ENCODE peak calls at places on chromosomes 12 and 14, in eight cellular contexts. F is left lung, O is Panc1, C is K562, B is RWPE1, P is WERI-Rb-1, K is upper lobe of left lung, G is A673. E is an unnamed sample.

GRCh38 chr12:58888131-58888783 is 32.0 kb downstream of the LRIG3 start:
- DNase-seq in B (peak), F (no peak), C (no peak), K (no peak), G (peak), O (no peak), P (peak), E (no peak)

GRCh38 chr14:91315844-91316267 is 71.4 kb upstream of the GPR68 start:
- DNase-seq in O (no peak), K (peak), F (no peak), G (no peak), P (no peak), B (no peak), C (no peak), E (peak)

GRCh38 chr12:65501093-65501621 is 222.7 kb downstream of the MSRB3 start:
- DNase-seq in G (no peak), K (peak), B (no peak), C (no peak), O (no peak), F (no peak), P (no peak), E (no peak)

GRCh38 chr12:112121780-112122565 is 3.4 kb upstream of the TRAFD1 start:
- DNase-seq in B (peak), P (no peak), F (peak), C (no peak), G (peak), K (peak), O (no peak), E (no peak)

GRCh38 chr14:92945959-92946846 is 23.3 kb downstream of the CHGA start:
- DNase-seq in G (no peak), C (no peak), K (peak), F (no peak), P (no peak), O (peak), B (peak), E (no peak)

GRCh38 chr14:22850944-22851790 is 14.8 kb downstream of the MMP14 start:
- DNase-seq in C (no peak), P (no peak), F (peak), O (no peak), G (no peak), K (peak), B (peak), E (no peak)

GRCh38 chr12:120720234-120720968 is 5.2 kb upstream of the ACADS start:
- DNase-seq in G (no peak), B (no peak), F (no peak), K (peak), C (peak), P (no peak), O (no peak), E (no peak)

GRCh38 chr14:61549425-61549824 is 145.9 kb upstream of the HIF1A start:
- DNase-seq in P (no peak), G (no peak), C (no peak), B (no peak), F (no peak), O (no peak), K (no peak), E (no peak)

GRCh38 chr14:77950371-77950770 is 150.5 kb downstream of the ADCK1 start:
- DNase-seq in P (no peak), B (no peak), G (no peak), K (no peak), O (no peak), C (no peak), F (no peak), E (no peak)

GRCh38 chr14:59768855-59769254 is 101.7 kb downstream of the RTN1 start:
- DNase-seq in B (peak), C (no peak), O (no peak), G (no peak), K (no peak), P (no peak), F (no peak), E (no peak)

GRCh38 chr12:91181053-91181452 is 1.6 kb downstream of the DCN start:
- DNase-seq in O (no peak), P (no peak), K (no peak), B (no peak), F (no peak), G (no peak), C (no peak), E (no peak)

GRCh38 chr14:22200977-22201605 is 387.9 kb downstream of the DAD1 start:
- DNase-seq in B (peak), O (peak), K (peak), F (no peak), C (peak), P (no peak), G (peak), E (no peak)

GRCh38 chr12:11722071-11722470 is 72.6 kb downstream of the ETV6 start:
- DNase-seq in F (no peak), O (no peak), C (no peak), P (no peak), G (no peak), B (no peak), K (no peak), E (no peak)

GRCh38 chr14:77301103-77301502 is 19.6 kb downstream of the POMT2 start:
- DNase-seq in P (peak), B (peak), K (peak), F (peak), G (peak), O (peak), C (peak), E (peak)

GRCh38 chr12:76085159-76085868 is 829 bp upstream of the NAP1L1 start:
- DNase-seq in G (no peak), P (no peak), C (no peak), O (no peak), B (no peak), K (no peak), F (no peak), E (no peak)

GRCh38 chr14:88599761-88600439 is 37.1 kb downstream of the ZC3H14 start:
- DNase-seq in F (no peak), G (no peak), P (no peak), B (no peak), C (no peak), O (no peak), K (no peak), E (no peak)

GRCh38 chr14:102248121-102248520 is 56.8 kb downstream of the MOK start:
- DNase-seq in G (no peak), K (no peak), C (no peak), B (no peak), O (no peak), F (no peak), P (peak), E (no peak)

DNA sequence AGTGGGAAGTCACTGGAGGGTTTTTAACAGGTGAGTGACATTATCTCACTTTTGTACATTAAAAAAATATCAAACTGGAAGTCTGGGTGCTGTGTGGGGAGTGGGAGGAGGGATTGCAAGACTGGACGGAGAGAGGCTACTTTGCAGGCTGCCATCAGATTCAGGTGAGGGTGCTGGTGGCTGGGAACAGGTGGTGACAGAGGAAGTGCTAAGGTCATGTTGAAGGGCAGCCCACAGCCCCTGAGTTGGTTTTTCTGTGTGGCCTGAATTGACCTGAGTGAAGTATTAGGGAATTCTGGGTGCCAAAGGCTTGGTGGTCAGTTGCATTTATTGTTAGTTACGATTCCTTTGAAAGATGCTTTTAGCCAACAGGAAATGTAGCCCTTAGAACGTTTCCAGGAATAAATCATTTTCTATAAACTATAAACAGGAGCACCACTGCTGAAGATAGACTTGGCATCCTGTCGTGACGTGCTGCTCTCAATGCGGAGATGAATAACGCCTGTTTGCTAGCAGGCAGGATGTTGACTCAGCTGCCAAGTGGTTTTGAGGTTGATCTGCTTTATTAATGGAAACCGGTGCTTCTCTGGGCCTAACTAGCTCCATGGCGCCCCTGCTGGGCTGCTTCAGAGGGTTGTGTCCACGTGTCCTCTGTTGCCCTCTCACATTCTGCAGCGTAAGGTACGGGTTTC is 707.5 kb upstream of the TMEM132C start:
- DNase-seq in F (peak), G (peak), O (no peak), C (peak), B (peak), P (peak), K (peak), E (no peak)
- TF ChIP-seq CTCF in F (no peak), G (peak), O (peak), C (peak), B (no peak), P (peak), K (no peak), E (no peak)

DNA sequence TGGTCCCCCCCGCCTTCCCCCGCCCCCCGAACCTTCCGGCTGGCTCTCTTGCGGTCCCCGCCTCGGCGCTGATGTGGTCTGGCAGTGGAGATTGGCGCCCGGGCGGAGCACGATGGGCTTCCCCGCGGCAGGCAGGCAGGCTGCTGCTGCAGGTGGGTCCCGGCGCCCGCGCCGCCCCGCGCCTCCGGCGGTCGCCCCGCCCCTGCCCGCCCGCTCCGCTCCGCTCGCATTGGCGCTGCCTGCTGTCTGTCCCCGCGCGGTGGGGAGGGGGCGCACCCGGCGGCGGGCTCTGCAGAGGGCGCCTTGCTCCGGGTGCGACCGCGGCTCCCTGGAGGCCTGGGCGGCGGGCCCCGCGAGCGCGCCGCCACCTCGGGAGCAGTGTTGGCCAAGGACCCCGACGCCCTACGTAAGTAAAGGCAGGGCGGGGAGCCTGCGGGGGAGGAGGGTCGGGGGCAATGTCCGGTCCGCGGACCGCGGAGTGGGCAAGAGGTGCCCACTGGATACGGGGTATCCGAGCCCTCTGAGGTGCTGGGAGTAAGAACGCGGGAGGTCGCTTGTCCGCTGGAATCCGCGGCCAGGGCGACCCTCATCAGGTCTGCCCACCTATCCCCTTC is at the start of gene AKAP5:
- DNase-seq in G (peak), C (peak), K (peak), P (peak), B (peak), O (no peak), F (peak), E (peak)
- TF ChIP-seq CTCF in G (no peak), C (no peak), K (peak), P (no peak), B (no peak), O (peak), F (no peak), E (no peak)

GRCh38 chr12:109153711-109154434 is 37.5 kb downstream of the ACACB start:
- DNase-seq in C (peak), P (no peak), K (peak), G (no peak), B (no peak), O (no peak), F (no peak), E (no peak)
- TF ChIP-seq CTCF in C (no peak), P (no peak), K (no peak), G (no peak), B (no peak), O (no peak), F (no peak), E (no peak)

GRCh38 chr14:24694680-24695079 is 60.7 kb upstream of the GZMB start:
- DNase-seq in F (no peak), P (no peak), G (no peak), B (no peak), K (no peak), O (no peak), C (no peak), E (no peak)
- TF ChIP-seq CTCF in F (no peak), P (no peak), G (no peak), B (no peak), K (no peak), O (no peak), C (no peak), E (no peak)

DNA sequence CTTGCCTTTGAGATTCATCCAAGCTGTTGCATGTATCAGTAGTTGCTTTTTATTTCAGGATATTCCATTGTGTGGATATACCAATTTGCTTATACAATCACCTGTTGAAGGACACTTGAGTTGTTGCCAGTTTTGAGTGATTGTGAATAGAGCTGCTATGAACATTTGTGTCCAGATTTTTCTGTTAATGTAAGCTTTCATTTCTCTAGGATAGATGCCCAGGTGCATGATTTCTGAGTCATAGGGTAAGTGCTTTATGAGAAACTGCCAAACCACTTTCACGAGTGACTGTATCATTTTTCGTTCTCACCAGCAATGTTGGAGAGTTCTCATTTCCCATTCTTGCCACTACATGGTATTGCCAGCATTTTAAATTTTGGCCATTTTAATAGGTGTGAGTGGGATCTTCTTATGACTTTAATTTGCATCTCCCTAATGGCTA is 434.6 kb upstream of the RGS6 start:
- DNase-seq in K (no peak), F (no peak), G (no peak), O (no peak), P (no peak), C (no peak), B (no peak), E (no peak)
- TF ChIP-seq CTCF in K (no peak), F (no peak), G (no peak), O (no peak), P (no peak), C (no peak), B (no peak), E (no peak)

DNA sequence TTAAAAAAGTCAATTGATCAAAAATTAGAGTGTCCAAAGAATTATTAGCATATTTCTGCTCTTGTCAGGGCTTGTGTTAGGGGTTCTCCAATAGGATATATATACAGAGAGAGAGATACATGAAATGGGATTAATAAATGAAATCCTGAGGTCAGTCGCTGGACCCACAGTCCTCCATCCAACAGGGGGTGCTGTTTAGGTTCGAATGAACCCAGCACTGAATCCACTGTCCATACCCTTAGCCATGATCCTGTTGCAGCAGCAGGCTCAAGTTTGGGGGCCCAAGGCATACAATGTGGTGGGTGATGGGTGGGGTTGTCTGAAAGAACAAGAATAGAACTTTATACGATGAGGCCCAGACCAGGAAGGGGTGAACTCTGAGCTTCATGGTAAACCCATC is 780 bp upstream of the MYO1H start:
- DNase-seq in G (peak), F (no peak), B (no peak), K (no peak), O (no peak), C (peak), P (peak), E (no peak)
- TF ChIP-seq CTCF in G (peak), F (no peak), B (no peak), K (no peak), O (peak), C (peak), P (peak), E (no peak)

GRCh38 chr14:105525861-105526780 is at the start of gene TMEM121:
- DNase-seq in F (no peak), O (no peak), G (peak), K (no peak), B (no peak), C (peak), P (peak), E (no peak)
- TF ChIP-seq CTCF in F (no peak), O (no peak), G (no peak), K (no peak), B (no peak), C (no peak), P (no peak), E (no peak)

GRCh38 chr14:80602931-80603330 is 338.6 kb downstream of the CEP128 start:
- DNase-seq in O (no peak), B (no peak), G (no peak), P (no peak), K (no peak), F (no peak), C (no peak), E (no peak)
- TF ChIP-seq CTCF in O (no peak), B (no peak), G (no peak), P (no peak), K (no peak), F (no peak), C (no peak), E (no peak)

GRCh38 chr12:92929957-92930356 is 862 bp upstream of the EEA1 start:
- DNase-seq in B (no peak), P (no peak), O (no peak), K (no peak), G (no peak), C (no peak), F (no peak), E (no peak)
- TF ChIP-seq CTCF in B (no peak), P (no peak), O (no peak), K (no peak), G (no peak), C (no peak), F (no peak), E (no peak)